ENCODE peak calls at places on chromosomes 6 and 20, in ten cellular contexts. E is PC-9; Q is mammary epithelial cell; M is glutamatergic neuron; K is LoVo; Y is stimulated activated CD4-positive, alpha-beta T cell treated with anti-CD3 and anti-CD28 coated beads, Interleukin-15, amount 100 ng/mL, for 1 hour; J is islet precursor cell; U is endothelial cell; F is nephron progenitor cell; T is midbrain. H is an unnamed sample.

GRCh38 chr6:83265384-83265783 is 72.2 kb downstream of the RWDD2A start:
- DNase-seq in T (no peak), M (no peak), Y (no peak), J (peak; percentile 54), U (no peak), E (no peak), Q (peak; percentile 72), F (no peak), K (no peak), H (no peak)

GRCh38 chr20:57785720-57786119 is 75.9 kb upstream of the PMEPA1 start:
- DNase-seq in E (no peak), T (no peak), U (no peak), M (no peak), F (no peak), Y (no peak), J (no peak), Q (no peak), K (no peak), H (peak; percentile 25)

GRCh38 chr6:11143394-11144371 is 32.2 kb upstream of the ERVFRD-1 start:
- DNase-seq in M (no peak), E (peak; percentile 46), Y (no peak), J (peak; percentile 87), T (no peak), Q (peak; percentile 86), K (peak; percentile 67), U (no peak), F (no peak), H (no peak)

GRCh38 chr20:32050851-32051556 is 1.0 kb upstream of the HCK start:
- DNase-seq in F (peak; percentile 24), M (no peak), Q (no peak), E (no peak), Y (no peak), U (no peak), J (peak; percentile 71), T (no peak), K (no peak), H (peak; percentile 73)

GRCh38 chr6:13927203-13927602 is 2.5 kb downstream of the RNF182 start:
- DNase-seq in J (no peak), F (no peak), Q (peak; percentile 17), T (no peak), U (no peak), M (no peak), K (no peak), E (no peak), Y (no peak), H (no peak)

GRCh38 chr20:3667434-3668037 is 4.3 kb upstream of the GFRA4 start:
- DNase-seq in F (no peak), K (no peak), U (no peak), T (no peak), E (no peak), Q (no peak), M (no peak), Y (no peak), J (no peak), H (no peak)

GRCh38 chr6:48069280-48069679 is 41.7 kb downstream of the PTCHD4 start:
- DNase-seq in J (peak; percentile 78), Q (no peak), F (peak; percentile 7), E (no peak), U (no peak), T (no peak), M (peak; percentile 46), K (no peak), Y (no peak), H (peak; percentile 77)

GRCh38 chr6:163820745-163821456 is 406.4 kb downstream of the QKI start:
- DNase-seq in K (no peak), Q (no peak), M (peak; percentile 33), F (no peak), U (no peak), J (no peak), T (no peak), Y (no peak), E (no peak), H (no peak)

GRCh38 chr6:26420607-26421235 is 18.6 kb downstream of the BTN3A1 start:
- DNase-seq in K (peak; percentile 44), E (no peak), F (peak; percentile 27), T (no peak), Y (no peak), Q (peak; percentile 9), J (no peak), U (peak; percentile 38), M (no peak), H (peak; percentile 74)

GRCh38 chr6:144722214-144722737 is 437.1 kb downstream of the UTRN start:
- DNase-seq in F (no peak), Q (no peak), U (no peak), M (no peak), E (no peak), J (no peak), K (no peak), T (no peak), Y (no peak), H (no peak)

GRCh38 chr6:158149641-158150040 is 18.4 kb downstream of the SERAC1 start:
- DNase-seq in E (no peak), Q (peak; percentile 61), F (no peak), K (no peak), U (no peak), Y (no peak), T (no peak), J (no peak), M (no peak), H (no peak)

GRCh38 chr6:31541059-31541657 is 645 bp downstream of the DDX39B start:
- DNase-seq in J (no peak), U (no peak), Y (peak; percentile 49), K (peak; percentile 50), Q (peak; percentile 69), T (peak; percentile 51), M (peak; percentile 28), F (peak; percentile 45), E (no peak), H (peak; percentile 82)

GRCh38 chr6:153591165-153591564 is 447.9 kb upstream of the OPRM1 start:
- DNase-seq in U (no peak), F (no peak), E (no peak), Y (no peak), T (no peak), J (no peak), Q (no peak), K (no peak), M (no peak), H (no peak)

GRCh38 chr20:41476013-41476441 is 109.4 kb upstream of the EMILIN3 start:
- DNase-seq in U (no peak), J (no peak), Y (no peak), E (peak; percentile 90), F (no peak), Q (peak; percentile 70), M (no peak), T (no peak), K (no peak), H (no peak)

GRCh38 chr6:89547286-89547685 is 91.3 kb downstream of the LYRM2 start:
- DNase-seq in J (no peak), K (no peak), T (no peak), F (no peak), Y (no peak), M (no peak), E (no peak), U (no peak), Q (no peak), H (peak; percentile 59)

GRCh38 chr6:63014290-63014689 is 197.0 kb upstream of the FKBP1C start:
- DNase-seq in E (no peak), K (no peak), M (no peak), F (no peak), Q (no peak), Y (no peak), T (no peak), J (peak; percentile 57), U (no peak), H (no peak)

GRCh38 chr6:149859368-149859767 is 4.8 kb downstream of the LRP11 start:
- DNase-seq in Q (peak; percentile 47), K (no peak), M (no peak), U (no peak), E (peak; percentile 74), T (no peak), Y (no peak), J (no peak), F (no peak), H (no peak)

H was measured in endodermal cell.